ENCODE peak calls at places on chromosomes 3 and 15, in four cellular contexts. K is right cardiac atrium, N is cardiac fibroblast, H is spleen. U is an unnamed sample.

GRCh38 chr15:39789736-39790135 is 7.1 kb upstream of the FSIP1 start:
- DNase-seq in K (no peak), N (peak), H (no peak), U (no peak)

GRCh38 chr3:126959921-126960603 is 22.9 kb upstream of the PLXNA1 start:
- DNase-seq in K (no peak), N (peak), H (peak), U (peak)

GRCh38 chr3:115550285-115550741 is 73.0 kb upstream of the GAP43 start:
- DNase-seq in K (peak), N (no peak), H (no peak), U (no peak)

GRCh38 chr15:73654659-73655058 is 21.5 kb upstream of the NPTN start:
- DNase-seq in K (no peak), N (no peak), H (no peak), U (no peak)

GRCh38 chr3:170726976-170727661 is 141.2 kb upstream of the SLC7A14 start:
- DNase-seq in K (no peak), N (peak), H (no peak), U (peak)

GRCh38 chr3:73868688-73869315 is 244.1 kb upstream of the PDZRN3 start:
- DNase-seq in K (no peak), N (peak), H (no peak), U (peak)

GRCh38 chr3:197023998-197024651 is 5.5 kb downstream of the MELTF start:
- DNase-seq in K (no peak), N (no peak), H (no peak), U (no peak)

GRCh38 chr15:72838311-72838731 is 54.8 kb upstream of the ADPGK start:
- DNase-seq in K (no peak), N (no peak), H (no peak), U (peak)

GRCh38 chr15:88852476-88852875 is 42.9 kb downstream of the HAPLN3 start:
- DNase-seq in K (no peak), N (no peak), H (no peak), U (no peak)

GRCh38 chr3:159238646-159239045 is 436.8 kb downstream of the MFSD1 start:
- DNase-seq in K (no peak), N (no peak), H (no peak), U (peak)

GRCh38 chr15:54636147-54636546 is 560.6 kb downstream of the RSL24D1 start:
- DNase-seq in K (no peak), N (no peak), H (no peak), U (no peak)

GRCh38 chr3:16148783-16149182 is 25.7 kb upstream of the GALNT15 start:
- DNase-seq in K (peak), N (peak), H (no peak), U (peak)

GRCh38 chr3:125340121-125340520 is 35.0 kb downstream of the ZNF148 start:
- DNase-seq in K (no peak), N (no peak), H (no peak), U (no peak)

GRCh38 chr15:66084704-66085103 is 168.8 kb downstream of the MEGF11 start:
- DNase-seq in K (no peak), N (no peak), H (peak), U (no peak)

GRCh38 chr15:42107483-42107882 is 13.1 kb upstream of the PLA2G4D start:
- DNase-seq in K (no peak), N (no peak), H (peak), U (no peak)

GRCh38 chr15:69723404-69724097 is 270.9 kb downstream of the RPLP1 start:
- DNase-seq in K (peak), N (no peak), H (no peak), U (no peak)

GRCh38 chr3:58526124-58526957 is 10.6 kb downstream of the ACOX2 start:
- DNase-seq in K (no peak), N (peak), H (no peak), U (peak)

GRCh38 chr3:157452097-157452496 is 15.4 kb downstream of the PTX3 start:
- DNase-seq in K (no peak), N (no peak), H (no peak), U (no peak)

GRCh38 chr15:56772868-56773639 is 39.7 kb upstream of the ZNF280D start:
- DNase-seq in K (no peak), N (peak), H (no peak), U (peak)

GRCh38 chr3:80733522-80734176 is 965.9 kb upstream of the ROBO1 start:
- DNase-seq in K (no peak), N (peak), H (no peak), U (peak)

GRCh38 chr3:123751478-123751877 is 132.7 kb downstream of the MYLK start:
- DNase-seq in K (no peak), N (no peak), H (no peak), U (peak)

GRCh38 chr3:131031660-131032059 is 5.0 kb downstream of the NEK11 start:
- DNase-seq in K (no peak), N (no peak), H (no peak), U (no peak)

GRCh38 chr3:122982202-122983185 is 45.1 kb downstream of the SEMA5B start:
- DNase-seq in K (peak), N (no peak), H (no peak), U (no peak)

GRCh38 chr3:43997788-43998373 is 243.8 kb upstream of the TOPAZ1 start:
- DNase-seq in K (no peak), N (peak), H (no peak), U (no peak)

GRCh38 chr15:90142216-90143175 is 40.2 kb upstream of the IDH2 start:
- DNase-seq in K (no peak), N (no peak), H (no peak), U (no peak)

GRCh38 chr3:24290596-24290995 is 204.1 kb downstream of the THRB start:
- DNase-seq in K (no peak), N (peak), H (no peak), U (no peak)

GRCh38 chr3:83513677-83514076 is 1445.1 kb upstream of the CADM2 start:
- DNase-seq in K (no peak), N (no peak), H (no peak), U (no peak)

GRCh38 chr3:135125171-135125801 is 330.2 kb downstream of the EPHB1 start:
- DNase-seq in K (no peak), N (peak), H (no peak), U (peak)

GRCh38 chr3:123089611-123090301 is 22.9 kb downstream of the PDIA5 start:
- DNase-seq in K (peak), N (no peak), H (peak), U (no peak)

GRCh38 chr15:69090197-69090948 is 70.1 kb upstream of the GLCE start:
- DNase-seq in K (no peak), N (peak), H (no peak), U (peak)

GRCh38 chr3:44146073-44146472 is 95.6 kb upstream of the TOPAZ1 start:
- DNase-seq in K (no peak), N (no peak), H (no peak), U (no peak)

GRCh38 chr15:78434134-78434533 is 3.9 kb upstream of the IREB2 start:
- DNase-seq in K (no peak), N (no peak), H (no peak), U (no peak)

GRCh38 chr3:196519738-196520122 is 4.6 kb upstream of the SMCO1 start:
- DNase-seq in K (no peak), N (no peak), H (no peak), U (no peak)

GRCh38 chr15:100310511-100310910 is 31.3 kb downstream of the ADAMTS17 start:
- DNase-seq in K (no peak), N (no peak), H (no peak), U (no peak)

GRCh38 chr15:25670025-25670554 is 193.0 kb downstream of the ATP10A start:
- DNase-seq in K (peak), N (peak), H (no peak), U (peak)

GRCh38 chr3:63278171-63278999 is at the start of gene SYNPR:
- DNase-seq in K (peak), N (no peak), H (no peak), U (no peak)

DNA sequence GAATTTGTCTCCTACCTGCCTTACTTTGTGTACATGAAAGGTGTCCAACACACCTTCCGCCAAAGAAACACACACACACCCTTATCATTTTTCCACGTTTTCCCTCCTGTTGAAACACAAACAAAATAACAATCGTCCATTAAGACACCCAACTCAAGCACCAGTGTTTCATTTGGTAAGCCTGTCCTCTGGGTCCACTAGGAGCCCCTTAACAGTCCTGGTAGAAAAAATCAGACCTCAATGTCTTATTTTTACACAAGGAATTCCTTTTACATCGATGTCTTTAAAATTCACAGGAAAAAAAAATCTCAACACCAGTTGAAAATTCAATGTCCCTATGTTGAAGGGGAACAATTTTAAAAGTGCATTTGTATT is 4.0 kb downstream of the HES1 start:
- DNase-seq in K (no peak), N (no peak), H (no peak), U (peak)
- H3K4me3 ChIP-seq in K (no peak), N (no peak), H (no peak), U (no peak)

DNA sequence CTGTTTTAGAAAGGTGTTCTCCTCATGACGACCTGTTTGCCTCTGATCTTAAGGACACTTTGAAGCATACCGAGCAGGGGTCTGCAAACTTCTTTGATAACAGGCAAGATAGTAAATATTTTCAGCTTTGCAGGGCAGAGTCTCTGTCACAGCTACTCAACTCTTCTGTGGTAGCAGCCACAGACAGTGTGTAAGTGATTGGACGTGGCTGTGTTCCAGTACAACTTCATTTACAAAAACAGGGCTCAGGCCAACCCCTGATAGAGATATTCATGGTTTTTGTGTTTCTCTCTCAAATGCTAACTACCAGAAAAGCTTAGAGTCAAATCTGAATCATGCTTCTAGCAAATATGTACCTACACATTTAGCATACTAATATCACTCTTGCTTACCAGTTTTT is 51.5 kb downstream of the TGFBR2 start:
- DNase-seq in K (no peak), N (no peak), H (no peak), U (peak)
- H3K4me3 ChIP-seq in K (no peak), N (no peak), H (no peak), U (no peak)

DNA sequence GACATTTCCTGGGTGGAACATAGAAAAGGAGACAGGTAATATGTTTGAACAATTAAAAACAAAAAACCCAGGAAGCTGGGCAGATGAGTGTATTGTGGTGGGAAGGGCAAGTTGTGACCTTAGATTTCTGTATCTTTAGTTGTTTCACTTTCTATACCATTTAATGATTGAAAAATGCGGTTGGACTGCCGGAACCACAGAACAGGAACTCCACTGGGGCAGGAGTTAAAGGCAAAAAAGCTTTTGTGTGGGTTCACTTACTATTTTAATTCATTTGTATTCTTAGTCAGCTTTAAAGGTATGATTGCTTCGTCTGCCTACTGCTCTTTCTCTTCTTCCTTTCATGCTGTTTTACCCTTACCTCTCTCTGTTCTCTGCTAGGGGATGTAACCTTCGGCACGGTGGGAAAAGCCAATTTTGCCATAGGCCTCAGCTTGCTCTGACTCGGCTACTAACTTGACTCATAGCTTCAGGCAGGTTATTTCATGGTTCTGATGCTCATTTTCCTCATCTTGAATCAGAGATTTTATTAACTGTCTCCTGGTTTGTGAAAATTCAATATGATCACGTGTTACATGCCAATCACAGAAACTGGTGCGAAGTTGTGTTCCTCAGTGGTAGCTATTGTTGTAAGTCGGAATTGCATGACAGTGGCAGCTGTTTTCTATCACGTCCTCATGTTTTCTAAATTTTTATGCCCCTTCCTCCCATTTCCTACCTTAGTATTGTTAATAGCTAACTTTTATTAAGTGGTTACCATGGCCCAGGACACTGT is 1.6 kb upstream of the MCTP2 start:
- DNase-seq in K (no peak), N (no peak), H (no peak), U (no peak)
- H3K4me3 ChIP-seq in K (no peak), N (no peak), H (no peak), U (no peak)

DNA sequence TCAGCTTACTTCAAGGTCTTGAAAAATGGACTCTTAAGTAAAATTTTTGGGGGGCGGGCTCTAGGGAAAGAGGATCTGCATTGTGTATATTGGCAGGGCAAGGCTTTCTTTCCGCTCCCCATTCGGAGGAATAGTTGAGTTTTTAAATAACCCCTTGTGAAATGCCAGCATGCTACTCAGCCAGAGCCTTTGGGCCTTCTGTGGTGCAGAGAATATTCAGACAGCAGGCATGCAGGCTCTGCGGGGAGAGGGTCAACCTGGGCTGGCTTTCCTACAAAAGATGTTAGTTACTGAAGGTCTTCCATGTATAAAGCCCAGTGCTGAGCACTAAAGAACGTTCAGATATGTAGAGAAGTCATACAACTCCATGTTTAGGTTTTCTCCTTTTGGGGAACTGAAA is 40.6 kb downstream of the ADAMTSL3 start:
- DNase-seq in K (no peak), N (no peak), H (no peak), U (no peak)
- H3K4me3 ChIP-seq in K (no peak), N (no peak), H (no peak), U (no peak)

U was measured in astrocyte.